ENCODE peak calls at places on chromosomes 16 and 17, in nine cellular contexts. R, K, O, H, S, N, Y, Q and A are unnamed samples.

GRCh38 chr16:11675561-11676511 is 7.6 kb downstream of the SNN start:
- DNase-seq in Y (peak), K (no peak), R (no peak), N (peak), O (no peak), S (no peak), Q (no peak), H (peak), A (no peak)

GRCh38 chr16:57804111-57804837 is 2.0 kb upstream of the KIFC3 start:
- DNase-seq in N (no peak), Q (no peak), O (no peak), K (no peak), S (no peak), H (no peak), Y (no peak), R (peak), A (no peak)

GRCh38 chr17:48630009-48630924 is 4.1 kb upstream of the HOXB9 start:
- DNase-seq in Q (no peak), O (no peak), S (no peak), N (no peak), H (no peak), R (no peak), Y (no peak), K (no peak), A (no peak)

GRCh38 chr17:14197582-14197981 is 39.1 kb downstream of the CDRT15 start:
- DNase-seq in Q (no peak), H (no peak), N (no peak), O (no peak), R (no peak), K (no peak), Y (peak), S (no peak), A (no peak)

GRCh38 chr16:19167710-19168172 is 299 bp upstream of the SYT17 start:
- DNase-seq in N (peak), S (peak), H (peak), R (peak), K (peak), Q (peak), O (peak), Y (peak), A (peak)

GRCh38 chr17:59331929-59332889 is 754 bp downstream of the YPEL2 start:
- DNase-seq in R (no peak), Y (peak), N (peak), Q (peak), H (peak), O (no peak), S (peak), K (peak), A (peak)

GRCh38 chr17:45342306-45342705 is 25.5 kb upstream of the MAP3K14 start:
- DNase-seq in S (no peak), K (no peak), Y (no peak), H (no peak), N (peak), R (no peak), O (no peak), Q (peak), A (no peak)

GRCh38 chr17:42844271-42844670 is at the start of gene AOC2:
- DNase-seq in O (no peak), S (no peak), H (no peak), N (no peak), R (peak), K (no peak), Q (no peak), Y (no peak), A (no peak)

GRCh38 chr17:39996789-39997188 is 16.2 kb downstream of the PSMD3 start:
- DNase-seq in K (no peak), Y (no peak), S (no peak), O (no peak), Q (no peak), H (peak), R (no peak), N (peak), A (no peak)

GRCh38 chr16:59574296-59574695 is 840.2 kb upstream of the GOT2 start:
- DNase-seq in Y (no peak), R (no peak), N (no peak), H (no peak), S (no peak), O (peak), K (no peak), Q (no peak), A (no peak)

GRCh38 chr17:63125987-63126386 is 160.0 kb downstream of the TANC2 start:
- DNase-seq in O (no peak), H (no peak), R (no peak), K (no peak), N (no peak), Y (no peak), S (no peak), Q (no peak), A (no peak)

GRCh38 chr17:69357701-69358100 is 30.8 kb upstream of the ABCA5 start:
- DNase-seq in O (peak), R (no peak), K (no peak), Y (no peak), N (no peak), H (no peak), S (no peak), Q (no peak), A (no peak)

GRCh38 chr16:21033707-21034106 is 116.9 kb downstream of the DNAH3 start:
- DNase-seq in Y (no peak), R (peak), H (peak), S (no peak), N (no peak), O (no peak), Q (no peak), K (peak), A (no peak)

GRCh38 chr17:55391244-55391757 is 30.3 kb downstream of the MMD start:
- DNase-seq in S (no peak), Q (no peak), K (no peak), R (no peak), Y (no peak), N (no peak), O (no peak), H (no peak), A (no peak)

DNA sequence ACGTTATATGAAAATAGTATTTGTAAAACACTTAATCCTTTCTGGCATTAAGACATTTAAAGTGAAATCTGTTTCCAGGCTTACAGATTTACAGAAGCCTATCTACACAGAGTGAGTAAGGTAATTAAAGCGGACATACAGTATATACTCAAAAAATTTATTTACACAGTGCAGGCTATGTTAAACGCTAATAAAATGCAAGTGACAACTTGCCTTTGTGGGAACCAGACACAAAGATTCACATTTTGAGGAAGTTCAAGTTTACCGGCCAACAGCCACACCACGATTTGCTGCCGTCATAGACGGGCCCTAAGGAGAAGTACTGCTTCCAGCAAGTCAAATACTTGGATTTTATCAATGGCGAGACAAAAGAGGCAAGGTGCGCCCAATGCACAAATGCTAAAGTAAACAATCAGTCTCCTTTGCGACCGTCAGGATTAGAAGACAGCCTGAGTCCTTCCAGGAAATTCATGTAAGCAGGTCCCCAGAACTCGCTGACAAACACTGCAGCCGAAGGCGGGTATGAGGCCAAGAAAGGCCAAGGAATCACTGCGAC is 799 bp downstream of the VPS35 start:
- DNase-seq in N (no peak), K (no peak), H (peak), Y (no peak), S (no peak), Q (no peak), O (peak), R (no peak), A (no peak)
- TF ChIP-seq CTCF in N (no peak), K (no peak), H (no peak), Y (peak), S (peak), Q (no peak), O (peak), R (no peak), A (no peak)

GRCh38 chr16:89489040-89489721 is 1.2 kb downstream of the ANKRD11 start:
- DNase-seq in R (peak), H (peak), K (peak), O (peak), S (peak), Q (peak), N (peak), Y (peak), A (peak)
- TF ChIP-seq CTCF in R (peak), H (peak), K (peak), O (peak), S (no peak), Q (no peak), N (no peak), Y (peak), A (no peak)

DNA sequence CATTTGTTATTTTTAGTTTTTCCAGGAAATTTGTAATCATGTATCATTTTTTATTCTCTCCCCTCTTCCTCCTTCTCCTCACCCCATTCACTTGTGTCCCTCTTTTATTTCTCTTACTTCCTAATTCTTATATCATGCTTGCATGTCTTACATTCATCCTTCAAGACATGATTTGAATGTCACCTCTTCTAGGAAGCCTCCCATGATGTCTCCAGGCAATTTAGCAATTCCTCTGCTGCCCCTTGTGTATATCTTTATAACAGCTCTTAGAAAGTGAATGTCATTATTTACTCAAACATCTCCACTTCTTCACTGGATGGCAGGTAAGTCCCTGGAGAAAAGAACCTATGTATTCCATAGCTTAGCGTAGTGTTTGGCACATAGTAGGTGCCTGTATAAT is 7.8 kb downstream of the HNF1B start:
- DNase-seq in Y (no peak), Q (no peak), K (no peak), O (peak), N (no peak), S (no peak), H (no peak), R (no peak), A (no peak)
- TF ChIP-seq CTCF in Y (no peak), Q (no peak), K (peak), O (no peak), N (peak), S (no peak), H (no peak), R (peak), A (no peak)

DNA sequence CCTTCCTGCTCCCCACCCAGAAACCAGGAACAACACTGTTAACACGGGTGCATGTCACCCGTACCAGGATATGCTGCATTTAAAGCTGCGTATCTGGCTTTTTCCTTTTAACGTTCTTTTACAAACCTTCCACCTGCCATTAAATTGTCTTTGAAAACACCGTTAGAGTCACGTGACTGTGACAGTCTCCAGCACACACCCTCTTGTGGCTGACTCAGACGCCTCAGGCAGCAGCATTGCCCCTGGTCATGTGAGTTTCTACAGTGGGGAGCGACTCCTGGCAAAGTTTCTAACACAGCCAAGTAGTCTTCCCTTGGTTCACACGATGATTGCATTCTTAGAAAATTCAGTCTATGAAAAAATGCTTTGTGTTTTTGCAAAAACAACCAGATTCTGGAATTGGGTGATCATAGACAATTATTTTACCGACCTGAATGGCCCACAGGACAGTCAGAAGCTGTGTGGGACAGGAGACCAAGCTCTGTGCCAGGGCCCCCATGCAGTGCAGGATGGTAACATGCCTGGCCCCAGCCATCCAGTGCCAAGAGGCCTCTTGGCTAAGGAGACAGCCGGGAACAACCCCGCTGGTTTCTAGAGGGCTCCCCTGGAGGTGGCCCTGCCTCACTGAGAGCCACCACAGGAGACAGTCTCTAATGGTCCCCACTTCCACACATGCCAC is 199.1 kb downstream of the KATNIP start:
- DNase-seq in R (peak), O (peak), N (no peak), Y (peak), S (peak), Q (peak), K (no peak), H (peak), A (peak)
- TF ChIP-seq CTCF in R (peak), O (peak), N (no peak), Y (no peak), S (no peak), Q (peak), K (peak), H (peak), A (no peak)

GRCh38 chr17:70945386-70945785 is 776.1 kb downstream of the KCNJ2 start:
- DNase-seq in O (peak), R (no peak), S (peak), Y (no peak), Q (no peak), H (no peak), N (peak), K (no peak), A (no peak)
- TF ChIP-seq CTCF in O (no peak), R (no peak), S (no peak), Y (no peak), Q (no peak), H (no peak), N (no peak), K (peak), A (no peak)

GRCh38 chr16:51524555-51525373 is 373.7 kb upstream of the SALL1 start:
- DNase-seq in S (no peak), N (peak), H (no peak), R (peak), O (peak), K (no peak), Q (no peak), Y (no peak), A (no peak)
- TF ChIP-seq CTCF in S (no peak), N (peak), H (no peak), R (peak), O (no peak), K (peak), Q (no peak), Y (no peak), A (no peak)

GRCh38 chr17:36647598-36647997 is 46.2 kb downstream of the MRM1 start:
- DNase-seq in Q (no peak), R (no peak), S (peak), K (no peak), H (no peak), N (no peak), O (no peak), Y (no peak), A (no peak)
- TF ChIP-seq CTCF in Q (no peak), R (no peak), S (no peak), K (no peak), H (no peak), N (no peak), O (no peak), Y (no peak), A (no peak)

DNA sequence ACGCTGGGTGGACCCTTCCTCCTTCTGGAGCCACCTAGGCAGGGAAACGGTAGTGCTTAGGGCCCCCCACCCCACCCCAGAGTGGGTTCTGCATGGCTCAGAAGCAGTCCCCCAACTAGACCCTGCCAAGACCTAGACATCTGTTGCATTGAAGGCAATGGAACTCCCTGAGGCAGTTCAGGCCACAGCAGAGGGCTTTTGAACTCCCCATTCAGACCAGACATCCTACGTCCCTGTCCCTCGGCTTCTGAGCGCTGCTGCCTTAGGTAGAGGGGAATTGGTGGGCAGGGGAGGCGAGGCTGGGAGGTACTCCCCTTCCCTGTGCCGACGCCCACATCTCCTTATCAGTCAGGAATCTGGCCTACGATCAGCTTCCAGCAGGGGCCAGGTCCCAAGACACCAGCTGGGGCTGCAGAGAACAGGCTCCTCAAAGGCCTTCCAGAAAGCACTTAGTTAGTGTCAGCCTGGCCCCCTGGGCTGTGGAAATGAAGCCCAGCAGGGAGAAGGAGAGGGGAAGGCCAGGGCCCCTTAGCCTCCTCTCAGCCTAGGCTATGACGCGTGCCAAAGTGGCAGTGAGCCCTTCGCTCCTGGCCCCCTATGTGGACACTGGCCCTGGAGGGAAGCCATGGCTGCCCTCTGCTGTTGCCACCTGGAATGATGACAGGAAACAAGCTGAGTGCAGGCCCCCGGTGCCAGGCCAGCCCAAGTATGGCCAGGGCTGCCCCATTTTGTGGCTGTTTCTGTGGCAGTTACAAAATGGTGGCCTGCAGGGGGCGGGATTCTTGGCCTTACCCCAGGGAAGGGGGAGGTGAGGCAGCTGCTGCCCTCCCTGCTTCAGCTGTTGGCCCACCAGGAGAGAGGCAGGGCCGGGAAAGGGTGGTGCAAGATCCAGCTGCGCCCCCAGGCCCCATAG is 11.1 kb downstream of the TBX4 start:
- DNase-seq in K (no peak), S (peak), H (no peak), Y (no peak), O (no peak), R (no peak), N (no peak), Q (no peak), A (no peak)
- TF ChIP-seq CTCF in K (peak), S (no peak), H (no peak), Y (no peak), O (peak), R (no peak), N (no peak), Q (no peak), A (no peak)

DNA sequence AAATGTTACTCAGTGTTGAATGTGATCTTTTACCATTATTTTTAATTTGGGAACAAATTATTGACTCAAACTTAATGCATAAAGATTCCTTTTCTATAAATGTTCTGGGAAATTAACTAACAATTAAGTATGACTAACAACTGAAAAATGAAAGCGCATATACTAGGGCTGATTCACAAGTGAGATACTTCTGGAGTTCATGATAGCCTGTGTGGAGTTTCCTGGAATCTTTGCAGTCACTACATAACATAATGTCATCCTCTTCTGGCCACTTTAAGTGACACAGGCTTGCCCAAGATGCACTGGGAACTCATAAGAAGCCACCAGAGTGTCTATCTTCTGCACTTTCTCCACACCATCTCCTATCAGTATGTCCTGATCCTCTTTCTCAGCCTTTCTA is 450.3 kb upstream of the CDH11 start:
- DNase-seq in Y (no peak), S (no peak), N (no peak), O (peak), H (no peak), R (peak), Q (no peak), K (no peak), A (no peak)
- TF ChIP-seq CTCF in Y (no peak), S (no peak), N (no peak), O (peak), H (no peak), R (peak), Q (no peak), K (peak), A (no peak)